ENCODE peak calls at places on chromosome 10, in four cellular contexts. Q is heart right ventricle, X is astrocyte, G is fibroblast of lung. M is an unnamed sample.

GRCh38 chr10:131972474-131973071 is 9.2 kb downstream of the BNIP3 start:
- DNase-seq in Q (peak; percentile 83), X (no peak), G (peak; percentile 30), M (no peak)

GRCh38 chr10:17216217-17216900 is 11.7 kb upstream of the VIM start:
- DNase-seq in Q (no peak), X (peak; percentile 100), G (peak; percentile 100), M (peak; percentile 99)

GRCh38 chr10:118912961-118913360 is 116.6 kb upstream of the NANOS1 start:
- DNase-seq in Q (no peak), X (no peak), G (no peak), M (no peak)

GRCh38 chr10:77448226-77448625 is 189.4 kb downstream of the KCNMA1 start:
- DNase-seq in Q (no peak), X (no peak), G (no peak), M (no peak)

GRCh38 chr10:31929260-31929985 is 792 bp upstream of the ARHGAP12 start:
- DNase-seq in Q (peak; percentile 50), X (no peak), G (peak; percentile 41), M (no peak)

GRCh38 chr10:48309711-48310226 is 3.3 kb downstream of the MAPK8 start:
- DNase-seq in Q (no peak), X (peak; percentile 84), G (peak; percentile 88), M (no peak)

GRCh38 chr10:33897255-33897893 is 562.9 kb upstream of the NRP1 start:
- DNase-seq in Q (no peak), X (peak; percentile 83), G (peak; percentile 89), M (no peak)

GRCh38 chr10:9018161-9018843 is 963.8 kb downstream of the GATA3 start:
- DNase-seq in Q (no peak), X (no peak), G (no peak), M (no peak)

GRCh38 chr10:11797847-11798633 is 25.1 kb upstream of the PROSER2 start:
- DNase-seq in Q (no peak), X (no peak), G (no peak), M (no peak)

GRCh38 chr10:127309609-127310008 is 113.2 kb upstream of the INSYN2A start:
- DNase-seq in Q (no peak), X (no peak), G (peak; percentile 10), M (peak; percentile 27)

GRCh38 chr10:114724295-114724694 is 66.2 kb upstream of the ABLIM1 start:
- DNase-seq in Q (no peak), X (no peak), G (no peak), M (no peak)

GRCh38 chr10:72319416-72320254 is 35.1 kb downstream of the DNAJB12 start:
- DNase-seq in Q (peak; percentile 90), X (peak; percentile 69), G (peak; percentile 81), M (peak; percentile 61)

GRCh38 chr10:22345301-22346086 is at the start of gene SPAG6:
- DNase-seq in Q (no peak), X (no peak), G (no peak), M (no peak)

GRCh38 chr10:82811621-82812020 is 936.6 kb downstream of the NRG3 start:
- DNase-seq in Q (no peak), X (no peak), G (no peak), M (no peak)

GRCh38 chr10:102769375-102770107 is 25.8 kb downstream of the WBP1L start:
- DNase-seq in Q (no peak), X (no peak), G (no peak), M (no peak)

GRCh38 chr10:18293536-18294510 is 153.6 kb downstream of the CACNB2 start:
- DNase-seq in Q (no peak), X (no peak), G (no peak), M (no peak)

GRCh38 chr10:43691503-43691902 is 42.8 kb upstream of the ZNF32 start:
- DNase-seq in Q (no peak), X (no peak), G (peak; percentile 33), M (no peak)

GRCh38 chr10:56104923-56105322 is 256.1 kb downstream of the ZWINT start:
- DNase-seq in Q (no peak), X (no peak), G (no peak), M (no peak)

GRCh38 chr10:132984008-132984295 is 41.6 kb upstream of the CFAP46 start:
- DNase-seq in Q (no peak), X (no peak), G (no peak), M (no peak)

GRCh38 chr10:4981722-4982471 is 18.7 kb downstream of the AKR1C1 start:
- DNase-seq in Q (peak; percentile 30), X (peak; percentile 31), G (peak; percentile 51), M (no peak)

GRCh38 chr10:74035324-74035723 is 37.4 kb downstream of the VCL start:
- DNase-seq in Q (no peak), X (no peak), G (peak; percentile 50), M (no peak)

GRCh38 chr10:74036474-74036873 is 38.6 kb downstream of the VCL start:
- DNase-seq in Q (no peak), X (no peak), G (no peak), M (no peak)

GRCh38 chr10:74033724-74034123 is 35.8 kb downstream of the VCL start:
- DNase-seq in Q (no peak), X (no peak), G (no peak), M (no peak)

GRCh38 chr10:74032900-74033655 is 35.2 kb downstream of the VCL start:
- DNase-seq in Q (no peak), X (no peak), G (no peak), M (no peak)

GRCh38 chr10:74034301-74034700 is 36.4 kb downstream of the VCL start:
- DNase-seq in Q (no peak), X (no peak), G (no peak), M (no peak)
- H3K4me3 ChIP-seq in Q (no peak overlapping the region), X (no peak overlapping the region), G (no peak overlapping the region), M (no peak overlapping the region)

GRCh38 chr10:27285093-27285492 is 44.5 kb upstream of the ACBD5 start:
- DNase-seq in Q (peak; percentile 26), X (peak; percentile 0), G (no peak), M (no peak)
- TF ChIP-seq CTCF in Q (peak; percentile 44), X (no peak), G (peak; percentile 28), M (peak; percentile 14)

DNA sequence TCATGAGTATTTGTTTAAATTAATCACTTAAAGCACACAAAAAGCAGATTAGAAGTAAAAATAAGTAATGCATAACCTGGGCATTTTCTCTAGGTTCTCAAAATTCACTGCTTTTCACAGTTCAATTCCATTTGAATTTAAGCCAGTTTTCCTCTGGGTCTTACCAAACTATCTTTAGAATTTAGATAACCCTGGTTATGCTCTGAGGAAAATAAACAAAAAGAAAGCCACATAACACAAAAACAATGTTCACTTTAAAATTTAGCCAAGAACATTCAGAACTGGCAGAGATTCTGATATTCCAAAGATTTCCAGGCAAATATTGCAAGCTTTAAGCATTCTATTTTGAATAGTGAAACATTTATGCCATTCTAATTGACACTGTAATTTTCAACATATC is 50.7 kb upstream of the PRKG1 start:
- DNase-seq in Q (no peak), X (no peak), G (no peak), M (no peak)
- H3K4me3 ChIP-seq in Q (no peak overlapping the region), X (no peak overlapping the region), G (no peak overlapping the region), M (no peak overlapping the region)

GRCh38 chr10:80664071-80664680 is 126.5 kb downstream of the SH2D4B start:
- DNase-seq in Q (peak; percentile 74), X (peak; percentile 16), G (peak; percentile 20), M (peak; percentile 16)
- TF ChIP-seq CTCF in Q (peak; percentile 88), X (peak; percentile 72), G (peak; percentile 58), M (peak; percentile 81)

DNA sequence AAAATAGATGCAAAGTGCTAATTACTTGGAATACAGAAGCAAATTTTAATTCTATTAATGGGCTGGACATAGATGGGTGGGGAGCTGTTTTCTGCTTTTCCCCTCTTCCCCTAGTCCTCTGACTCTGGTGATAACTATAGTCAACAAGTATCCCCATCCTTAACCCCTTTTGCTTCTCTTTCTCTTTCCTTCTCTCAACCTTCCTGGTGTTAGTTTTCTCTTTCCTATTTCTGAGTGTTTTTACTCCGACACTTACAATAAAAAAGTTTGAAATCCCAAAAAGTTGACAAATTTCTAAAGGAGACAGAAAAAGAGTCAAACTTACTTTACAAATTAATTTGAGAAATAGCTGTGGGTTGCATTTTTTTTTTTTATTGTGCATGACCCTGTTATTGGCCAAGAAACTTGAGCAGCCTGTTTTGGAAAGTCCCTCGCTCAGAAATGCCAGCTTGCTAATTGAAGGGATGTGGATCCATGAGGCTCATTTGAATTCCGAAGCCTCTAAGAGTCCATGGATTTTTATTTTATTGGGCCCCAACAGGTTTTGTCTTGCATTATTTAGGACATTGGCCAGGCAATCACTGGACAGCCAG is 2.4 kb downstream of the FAS start:
- DNase-seq in Q (no peak), X (peak; percentile 50), G (peak; percentile 56), M (no peak)
- H3K4me3 ChIP-seq in Q (peak overlapping the region; percentile 84), X (no peak overlapping the region), G (peak overlapping the region; percentile 94), M (peak overlapping the region; percentile 98)

GRCh38 chr10:104301907-104302690 is 33.1 kb downstream of the GSTO2 start:
- DNase-seq in Q (no peak), X (no peak), G (no peak), M (no peak)
- TF ChIP-seq CTCF in Q (peak; percentile 9), X (no peak), G (no peak), M (no peak)

M was measured in HFF-Myc.